ENCODE peak calls at places on chromosomes 2 and 18, in five cellular contexts. O, T, D, G and I are unnamed samples.

GRCh38 chr2:101113441-101114267 is 37.5 kb downstream of the TBC1D8 start:
- DNase-seq in O (no peak), T (peak; percentile 51), D (no peak), G (no peak), I (peak; percentile 24)

GRCh38 chr18:36329684-36330434 is 32.3 kb downstream of the FHOD3 start:
- DNase-seq in O (no peak), T (peak; percentile 37), D (peak; percentile 52), G (no peak), I (no peak)

GRCh38 chr2:79855264-79856006 is 342.6 kb downstream of the CTNNA2 start:
- DNase-seq in O (no peak), T (peak; percentile 61), D (no peak), G (no peak), I (no peak)

GRCh38 chr2:228545749-228546148 is 364.3 kb upstream of the SPHKAP start:
- DNase-seq in O (no peak), T (no peak), D (no peak), G (no peak), I (no peak)

GRCh38 chr2:126399001-126399400 is 257.0 kb upstream of the GYPC start:
- DNase-seq in O (no peak), T (no peak), D (no peak), G (no peak), I (no peak)

GRCh38 chr2:2744958-2745715 is 414.1 kb upstream of the MYT1L start:
- DNase-seq in O (no peak), T (no peak), D (no peak), G (peak; percentile 51), I (no peak)

GRCh38 chr2:102142829-102143449 is 393 bp downstream of the IL1R1 start:
- DNase-seq in O (peak; percentile 27), T (peak; percentile 52), D (no peak), G (no peak), I (no peak)

GRCh38 chr2:208820289-208820688 is 413.7 kb downstream of the PTH2R start:
- DNase-seq in O (no peak), T (no peak), D (no peak), G (no peak), I (no peak)

GRCh38 chr2:226873051-226873620 is 37.3 kb downstream of the RHBDD1 start:
- DNase-seq in O (no peak), T (no peak), D (no peak), G (no peak), I (no peak)

GRCh38 chr18:77858331-77858730 is 608.7 kb downstream of the GALR1 start:
- DNase-seq in O (no peak), T (no peak), D (no peak), G (no peak), I (no peak)

GRCh38 chr2:145987797-145988196 is 1467.9 kb upstream of the ZEB2 start:
- DNase-seq in O (no peak), T (no peak), D (no peak), G (no peak), I (no peak)

GRCh38 chr18:9918016-9918680 is 4.3 kb downstream of the VAPA start:
- DNase-seq in O (no peak), T (no peak), D (no peak), G (no peak), I (no peak)

GRCh38 chr2:45008296-45009129 is 739 bp downstream of the SIX2 start:
- DNase-seq in O (no peak), T (peak; percentile 50), D (no peak), G (no peak), I (no peak)

GRCh38 chr2:203579131-203579643 is 44.1 kb upstream of the RAPH1 start:
- DNase-seq in O (no peak), T (peak; percentile 33), D (no peak), G (no peak), I (peak; percentile 79)

GRCh38 chr2:205686231-205687017 is 4.1 kb downstream of the NRP2 start:
- DNase-seq in O (no peak), T (peak; percentile 51), D (no peak), G (no peak), I (no peak)

GRCh38 chr2:150584081-150584480 is 96.6 kb upstream of the RND3 start:
- DNase-seq in O (no peak), T (no peak), D (no peak), G (no peak), I (no peak)

GRCh38 chr2:143553261-143553660 is 424.0 kb downstream of the ARHGAP15 start:
- DNase-seq in O (no peak), T (no peak), D (no peak), G (no peak), I (no peak)

GRCh38 chr18:73316513-73316912 is 448.7 kb upstream of the NETO1 start:
- DNase-seq in O (no peak), T (no peak), D (no peak), G (no peak), I (no peak)

GRCh38 chr18:36095936-36096519 is 28.7 kb upstream of the RPRD1A start:
- DNase-seq in O (no peak), T (no peak), D (no peak), G (no peak), I (peak; percentile 5)

GRCh38 chr18:34773961-34774754 is 64.1 kb downstream of the DTNA start:
- DNase-seq in O (peak; percentile 38), T (no peak), D (no peak), G (no peak), I (peak; percentile 32)

GRCh38 chr18:8685141-8685913 is 20.0 kb upstream of the MTCL1 start:
- DNase-seq in O (no peak), T (no peak), D (peak; percentile 76), G (no peak), I (no peak)

GRCh38 chr18:21991081-21991534 is 178.3 kb upstream of the GATA6 start:
- DNase-seq in O (no peak), T (peak; percentile 47), D (no peak), G (no peak), I (no peak)

GRCh38 chr18:79845164-79845563 is 47.4 kb downstream of the KCNG2 start:
- DNase-seq in O (no peak), T (no peak), D (no peak), G (peak; percentile 43), I (no peak)

GRCh38 chr2:128316777-128317185 is 1.9 kb downstream of the HS6ST1 start:
- DNase-seq in O (no peak), T (no peak), D (no peak), G (no peak), I (no peak)

GRCh38 chr2:219444566-219445091 is 10.0 kb downstream of the SPEG start:
- DNase-seq in O (no peak), T (no peak), D (no peak), G (peak; percentile 68), I (no peak)

GRCh38 chr2:153819056-153819455 is 52.7 kb upstream of the GALNT13 start:
- DNase-seq in O (no peak), T (no peak), D (no peak), G (no peak), I (no peak)

GRCh38 chr2:153818242-153818641 is 53.5 kb upstream of the GALNT13 start:
- DNase-seq in O (no peak), T (no peak), D (no peak), G (no peak), I (no peak)

GRCh38 chr2:153823880-153824279 is 47.8 kb upstream of the GALNT13 start:
- DNase-seq in O (no peak), T (no peak), D (no peak), G (no peak), I (no peak)

GRCh38 chr2:153819501-153819900 is 52.2 kb upstream of the GALNT13 start:
- DNase-seq in O (no peak), T (peak; percentile 46), D (no peak), G (no peak), I (no peak)
- TF ChIP-seq CTCF in O (no peak), T (peak; percentile 63), D (no peak), G (no peak), I (no peak)

DNA sequence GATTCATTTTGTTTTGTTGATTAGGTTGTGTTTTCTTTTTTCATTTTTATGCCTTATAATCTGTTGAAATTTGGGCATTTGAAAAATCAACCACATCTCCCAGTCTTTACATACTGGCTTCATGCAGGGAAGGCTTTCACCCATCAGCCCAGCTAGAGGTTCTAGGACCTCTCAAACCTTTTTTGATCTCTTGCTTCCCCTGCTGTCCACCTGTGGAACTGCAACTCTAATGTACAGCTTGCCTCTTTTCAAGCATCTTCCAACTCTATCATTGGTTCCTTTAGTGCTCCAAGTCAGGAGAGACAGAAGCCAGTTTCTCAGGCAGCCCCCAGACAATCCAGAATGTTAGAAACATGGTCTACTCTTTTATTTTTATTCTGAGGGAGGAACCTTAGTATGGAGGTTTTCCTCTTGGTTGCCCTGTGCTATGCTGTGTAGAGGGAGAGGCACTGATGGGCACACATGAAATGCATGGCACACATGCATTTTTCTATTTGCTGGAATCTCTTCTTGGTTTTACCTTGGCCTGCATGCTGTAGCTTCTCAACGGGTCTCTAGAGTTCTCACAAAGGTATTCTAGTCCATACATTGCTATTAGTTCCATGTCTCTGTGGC is 107.2 kb upstream of the L3MBTL4 start:
- DNase-seq in O (no peak), T (peak; percentile 73), D (no peak), G (no peak), I (peak; percentile 66)
- TF ChIP-seq CTCF in O (peak; percentile 45), T (peak; percentile 89), D (peak; percentile 47), G (peak; percentile 54), I (peak; percentile 86)

GRCh38 chr2:96345403-96345802 is 9.8 kb downstream of the NCAPH start:
- DNase-seq in O (no peak), T (peak; percentile 39), D (no peak), G (no peak), I (no peak)
- TF ChIP-seq CTCF in O (peak; percentile 37), T (peak; percentile 49), D (no peak), G (no peak), I (no peak)

GRCh38 chr18:27366151-27366550 is 181.0 kb upstream of the CHST9 start:
- DNase-seq in O (no peak), T (no peak), D (no peak), G (no peak), I (no peak)

GRCh38 chr18:27361477-27361876 is 176.4 kb upstream of the CHST9 start:
- DNase-seq in O (no peak), T (no peak), D (no peak), G (no peak), I (no peak)

GRCh38 chr18:27363918-27364317 is 178.8 kb upstream of the CHST9 start:
- DNase-seq in O (no peak), T (no peak), D (no peak), G (no peak), I (no peak)
- TF ChIP-seq CTCF in O (peak; percentile 44), T (peak; percentile 58), D (no peak), G (no peak), I (peak; percentile 17)

GRCh38 chr2:189698020-189698887 is 23.8 kb downstream of the ANKAR start:
- DNase-seq in O (peak; percentile 54), T (peak; percentile 86), D (no peak), G (no peak), I (no peak)
- TF ChIP-seq CTCF in O (peak; percentile 76), T (peak; percentile 85), D (peak; percentile 52), G (peak; percentile 71), I (peak; percentile 8)